ENCODE peak calls at places on chromosomes 3 and 15, in nine cellular contexts. F is thyroid gland, W is heart right ventricle, B is adrenal gland, Q is endothelial cell of umbilical vein, R is mammary epithelial cell, J is SK-N-SH, K is A549, Z is suprapubic skin. X is an unnamed sample.
A peak's percentile ranks its signal among the peaks of the same experiment; 100 is the strongest.

GRCh38 chr3:8848696-8849131 is 79.3 kb upstream of the OXTR start:
- DNase-seq in F (no peak), Q (peak; percentile 46), K (no peak), W (no peak), R (peak; percentile 14), B (no peak), Z (no peak), J (no peak), X (no peak)

GRCh38 chr15:69009353-69009752 is 5.1 kb upstream of the NOX5 start:
- DNase-seq in K (no peak), B (no peak), R (no peak), W (no peak), F (no peak), Z (no peak), Q (no peak), J (no peak), X (no peak)

GRCh38 chr3:97885931-97886824 is 64.4 kb downstream of the CRYBG3 start:
- DNase-seq in K (no peak), W (no peak), J (no peak), F (no peak), Q (peak; percentile 56), B (no peak), R (no peak), Z (no peak), X (no peak)

GRCh38 chr3:10437272-10437994 is 68.0 kb downstream of the ATP2B2 start:
- DNase-seq in F (no peak), J (no peak), R (peak; percentile 17), K (no peak), B (no peak), W (no peak), Z (no peak), Q (peak; percentile 53), X (no peak)

GRCh38 chr3:88469216-88469615 is 319.5 kb downstream of the C3orf38 start:
- DNase-seq in Z (no peak), J (no peak), K (no peak), B (no peak), W (no peak), Q (no peak), R (no peak), F (no peak), X (no peak)

GRCh38 chr15:78930577-78931388 is 14.1 kb downstream of the CTSH start:
- DNase-seq in Q (peak; percentile 27), J (peak; percentile 72), K (peak; percentile 82), F (peak; percentile 38), W (no peak), B (peak; percentile 83), R (peak; percentile 100), Z (no peak), X (no peak)

GRCh38 chr15:38829086-38829485 is 264.5 kb upstream of the RASGRP1 start:
- DNase-seq in R (no peak), B (no peak), K (no peak), Q (peak; percentile 91), F (no peak), W (no peak), Z (no peak), J (no peak), X (no peak)

GRCh38 chr3:139110072-139110830 is 65.6 kb upstream of the PRR23C start:
- DNase-seq in J (no peak), R (no peak), F (no peak), Z (peak; percentile 47), W (peak; percentile 41), K (no peak), B (peak; percentile 41), Q (no peak), X (peak; percentile 51)

DNA sequence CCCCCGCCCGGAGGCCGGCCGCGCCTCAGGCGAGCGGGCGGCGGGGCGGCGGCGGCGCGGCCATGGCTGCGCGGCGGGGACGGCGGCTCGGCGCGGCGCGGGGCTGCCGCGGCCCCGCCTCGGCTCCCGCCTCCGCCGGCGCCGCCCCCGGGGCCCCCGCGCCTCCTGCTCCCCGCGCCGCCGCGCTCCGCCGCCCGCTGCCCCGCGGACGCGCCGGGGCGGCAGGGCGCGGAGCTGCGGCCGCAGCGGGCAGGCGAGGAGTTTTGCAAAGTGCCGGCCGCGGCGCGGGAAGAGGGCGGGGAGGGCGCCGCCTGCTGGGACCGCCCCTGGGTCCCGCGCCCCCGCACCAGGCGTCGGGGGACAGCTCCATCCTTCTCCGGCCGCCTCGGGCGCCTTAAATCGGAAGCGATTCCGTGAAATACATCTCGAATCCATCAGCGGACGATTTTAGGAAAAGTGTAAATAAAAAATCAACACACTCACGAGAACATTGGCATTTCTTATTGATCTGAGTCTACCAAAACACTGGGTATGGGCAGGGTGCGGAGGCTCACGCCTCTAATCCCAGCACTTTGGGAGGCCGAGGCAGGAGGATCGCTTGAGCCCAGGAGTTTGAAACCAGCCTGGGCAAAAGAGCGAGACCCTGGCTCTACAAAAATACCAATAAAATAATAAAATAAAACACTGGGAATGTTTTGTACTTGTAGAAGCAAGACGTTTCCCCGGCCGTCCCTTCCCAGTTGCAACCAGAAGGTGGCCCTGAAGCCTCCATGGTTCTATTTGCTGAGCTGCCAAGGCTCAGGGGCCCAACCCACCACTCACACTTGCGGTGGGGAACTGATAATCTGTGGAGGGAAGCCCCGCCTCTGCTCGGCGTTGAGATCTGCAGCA is 136.9 kb downstream of the NUP210 start:
- DNase-seq in F (no peak), Z (no peak), B (no peak), R (peak; percentile 5), K (peak; percentile 63), W (peak; percentile 46), Q (no peak), J (peak; percentile 91), X (no peak)
- TF ChIP-seq CTCF in F (no peak), Z (peak; percentile 13), B (peak; percentile 24), R (no peak), K (peak; percentile 32), W (peak; percentile 13), Q (no peak), J (no peak), X (peak; percentile 50)

GRCh38 chr15:40104296-40104864 is 4.3 kb downstream of the BMF start:
- DNase-seq in J (no peak), R (no peak), Z (no peak), F (no peak), K (no peak), B (no peak), W (no peak), Q (no peak), X (no peak)

GRCh38 chr15:40104865-40105516 is 3.7 kb downstream of the BMF start:
- DNase-seq in Q (peak; percentile 84), Z (peak; percentile 94), J (peak; percentile 85), B (peak; percentile 87), F (peak; percentile 94), W (peak; percentile 94), R (peak; percentile 71), K (peak; percentile 78), X (peak; percentile 93)

GRCh38 chr15:40105517-40106202 is 3.0 kb downstream of the BMF start:
- DNase-seq in K (no peak), W (no peak), Z (no peak), Q (no peak), F (no peak), R (no peak), B (no peak), J (no peak), X (no peak)

GRCh38 chr15:40108061-40108854 is 421 bp downstream of the BMF start:
- DNase-seq in F (peak; percentile 91), J (peak; percentile 66), W (peak; percentile 80), Q (peak; percentile 47), K (peak; percentile 36), R (peak; percentile 38), B (peak; percentile 70), Z (no peak), X (peak; percentile 72)

GRCh38 chr15:40106203-40107161 is 2.2 kb downstream of the BMF start:
- DNase-seq in R (peak; percentile 51), F (peak; percentile 86), W (peak; percentile 57), Z (peak; percentile 90), Q (no peak), K (peak; percentile 36), J (no peak), B (no peak), X (peak; percentile 69)
- H3K4me3 ChIP-seq in R (no peak overlapping the region), F (no peak overlapping the region), W (no peak overlapping the region), Z (no peak overlapping the region), Q (no peak overlapping the region), K (no peak overlapping the region), J (no peak overlapping the region), B (no peak overlapping the region), X (peak overlapping the region; percentile 6)

GRCh38 chr3:37808656-37809055 is 53.0 kb upstream of the CTDSPL start:
- DNase-seq in W (no peak), Z (no peak), R (no peak), F (no peak), Q (no peak), J (no peak), K (no peak), B (no peak), X (no peak)

GRCh38 chr3:37809846-37810447 is 51.7 kb upstream of the CTDSPL start:
- DNase-seq in Z (no peak), F (no peak), K (no peak), B (no peak), J (no peak), W (no peak), Q (no peak), R (no peak), X (no peak)

GRCh38 chr3:37803726-37804469 is 57.8 kb upstream of the CTDSPL start:
- DNase-seq in F (no peak), W (no peak), J (no peak), R (no peak), Z (no peak), K (no peak), Q (no peak), B (no peak), X (no peak)

GRCh38 chr3:37810788-37811187 is 50.9 kb upstream of the CTDSPL start:
- DNase-seq in Z (no peak), R (no peak), F (no peak), Q (no peak), B (no peak), K (no peak), W (no peak), J (no peak), X (no peak)

DNA sequence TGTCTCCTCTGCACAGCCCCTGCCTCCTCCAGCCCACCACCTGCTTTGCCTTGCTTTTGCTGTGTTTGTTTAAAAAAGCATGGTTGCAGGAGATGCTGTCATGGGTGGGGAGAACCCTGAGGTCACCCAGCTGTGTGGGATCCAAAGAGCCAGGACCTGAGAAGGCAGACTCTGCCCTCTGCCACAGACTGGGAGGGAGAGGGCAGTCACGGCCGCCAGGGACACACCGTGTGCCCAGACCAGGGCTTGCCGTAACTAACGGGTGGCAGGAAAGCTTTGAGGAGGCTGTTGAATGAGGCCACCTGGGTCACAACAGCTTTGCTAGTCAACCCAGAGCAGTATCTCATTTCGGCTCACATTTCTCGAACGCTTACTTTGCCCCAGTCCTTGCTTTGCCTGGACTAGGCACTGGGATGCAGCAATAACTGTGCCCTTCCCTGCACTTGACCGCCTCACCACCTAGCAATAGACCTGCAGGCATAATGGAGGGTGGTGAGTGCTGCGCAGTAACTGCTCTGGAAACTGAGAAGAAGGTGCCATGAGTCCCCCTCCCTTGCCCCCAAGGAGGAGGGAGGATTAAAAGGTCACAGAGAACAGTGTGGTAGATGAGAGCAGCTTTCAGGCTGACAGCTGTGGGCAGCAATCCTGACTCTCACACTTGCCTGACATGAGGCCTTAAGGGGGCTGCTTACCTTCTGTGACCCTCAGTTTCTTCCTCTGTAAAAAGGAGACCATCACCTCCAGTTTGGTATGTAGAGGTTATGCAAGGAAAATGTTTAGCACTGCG is 55.0 kb upstream of the CTDSPL start:
- DNase-seq in K (no peak), Z (no peak), W (no peak), F (no peak), Q (no peak), R (no peak), B (no peak), J (no peak), X (no peak)
- H3K27ac ChIP-seq in K (no peak overlapping the region), Z (no peak overlapping the region), W (peak overlapping the region; percentile 45), F (no peak overlapping the region), Q (no peak overlapping the region), R (no peak overlapping the region), B (no peak overlapping the region), J (no peak overlapping the region), X (peak overlapping the region; percentile 15)

DNA sequence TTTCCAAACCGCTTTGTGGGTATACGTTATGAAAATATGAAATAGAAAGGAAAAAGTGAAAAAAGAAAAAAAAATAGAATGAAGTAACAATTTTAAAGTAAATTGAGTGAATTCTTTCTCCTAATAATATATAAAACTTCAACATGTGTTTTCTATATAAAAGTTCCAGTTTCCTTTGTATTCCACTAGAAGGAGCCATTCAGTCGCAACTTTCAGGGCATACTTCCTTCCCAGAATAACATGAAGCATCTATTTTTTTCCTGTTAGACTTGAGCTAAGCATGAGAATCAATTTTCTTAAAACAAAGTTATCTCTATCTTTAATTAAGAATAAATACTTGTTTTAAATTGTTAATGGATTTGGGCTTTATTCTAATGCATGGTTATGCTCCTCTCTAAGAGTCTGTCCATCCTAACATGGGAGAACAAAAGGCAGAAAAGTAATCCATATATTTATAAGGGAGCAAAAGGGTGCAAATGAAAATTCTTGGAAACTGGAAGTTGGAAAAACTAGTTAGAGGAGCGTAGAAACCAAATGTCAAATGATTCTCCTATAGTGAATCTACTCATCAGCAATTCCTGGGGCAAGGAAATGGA is 16.0 kb upstream of the VGLL3 start:
- DNase-seq in F (no peak), J (no peak), Z (no peak), W (no peak), R (no peak), K (peak; percentile 52), B (no peak), Q (no peak), X (no peak)
- TF ChIP-seq CTCF in F (no peak), J (peak; percentile 56), Z (no peak), W (no peak), R (peak; percentile 26), K (peak; percentile 60), B (no peak), Q (no peak), X (peak; percentile 21)